ENCODE peak calls at places on chromosomes 3 and 15, in six cellular contexts. A is mucosa of descending colon; W is heart right ventricle; E is adrenal gland; I is naive thymus-derived CD4-positive, alpha-beta T cell; K is psoas muscle. D is an unnamed sample.
A peak's percentile ranks its signal among the peaks of the same experiment; 100 is the strongest.

GRCh38 chr3:100825574-100825973 is 116.3 kb downstream of the TFG start:
- DNase-seq in I (no peak), W (no peak), K (no peak), A (no peak), E (no peak), D (no peak)

GRCh38 chr3:115876860-115877646 is 253.7 kb downstream of the GAP43 start:
- DNase-seq in E (no peak), A (no peak), I (no peak), W (no peak), K (no peak), D (no peak)

GRCh38 chr3:152269423-152270144 is 855 bp downstream of the MBNL1 start:
- DNase-seq in I (peak; percentile 73), E (peak; percentile 81), K (no peak), W (no peak), A (peak; percentile 50), D (peak; percentile 85)

GRCh38 chr15:36501063-36501678 is 78.3 kb upstream of the CDIN1 start:
- DNase-seq in K (no peak), W (no peak), E (peak; percentile 55), A (no peak), I (peak; percentile 10), D (no peak)

GRCh38 chr15:64991536-64992135 is 1.9 kb upstream of the SPG21 start:
- DNase-seq in A (no peak), E (no peak), W (no peak), K (no peak), I (no peak), D (no peak)

GRCh38 chr15:53458736-53459135 is 300.7 kb downstream of the WDR72 start:
- DNase-seq in E (no peak), W (no peak), K (no peak), I (no peak), A (no peak), D (no peak)

GRCh38 chr15:29914441-29915053 is 92.3 kb upstream of the TJP1 start:
- DNase-seq in W (no peak), E (no peak), K (no peak), A (no peak), I (no peak), D (no peak)

GRCh38 chr15:56866798-56867197 is 51.6 kb upstream of the TCF12 start:
- DNase-seq in I (no peak), K (no peak), W (no peak), E (no peak), A (no peak), D (no peak)

GRCh38 chr3:117537949-117538348 is 828.4 kb downstream of the TUSC7 start:
- DNase-seq in I (no peak), E (no peak), A (no peak), W (no peak), K (no peak), D (no peak)

GRCh38 chr15:100631831-100632230 is 29.4 kb downstream of the ASB7 start:
- DNase-seq in A (no peak), I (no peak), K (no peak), W (no peak), E (no peak), D (no peak)

GRCh38 chr3:47428585-47429145 is 47.1 kb downstream of the SCAP start:
- DNase-seq in I (no peak), W (no peak), K (no peak), A (no peak), E (peak; percentile 37), D (no peak)

GRCh38 chr15:62816342-62817059 is 226.0 kb upstream of the TPM1 start:
- DNase-seq in K (no peak), W (no peak), E (no peak), A (no peak), I (no peak), D (no peak)

GRCh38 chr3:159629329-159630084 is 359.1 kb upstream of the IL12A start:
- DNase-seq in W (no peak), E (no peak), A (no peak), I (no peak), K (no peak), D (no peak)

GRCh38 chr15:49815937-49816336 is 195.1 kb downstream of the DTWD1 start:
- DNase-seq in I (no peak), K (no peak), A (no peak), W (no peak), E (no peak), D (no peak)

GRCh38 chr15:33022629-33023028 is 171.9 kb downstream of the FMN1 start:
- DNase-seq in K (peak; percentile 82), I (no peak), A (peak; percentile 55), W (peak; percentile 77), E (no peak), D (no peak)

GRCh38 chr3:195690951-195691350 is 29.8 kb upstream of the MUC20 start:
- DNase-seq in E (no peak), I (no peak), W (no peak), A (no peak), K (no peak), D (no peak)

GRCh38 chr15:32994810-32995424 is 199.6 kb downstream of the FMN1 start:
- DNase-seq in W (no peak), K (no peak), I (no peak), E (no peak), A (no peak), D (no peak)

GRCh38 chr3:27141668-27142067 is 227.5 kb downstream of the NEK10 start:
- DNase-seq in W (no peak), K (no peak), I (no peak), A (no peak), E (no peak), D (no peak)

GRCh38 chr3:153146191-153147053 is 15.6 kb upstream of the RAP2B start:
- DNase-seq in K (no peak), W (no peak), I (no peak), A (no peak), E (no peak), D (no peak)

GRCh38 chr3:52536369-52537164 is at the start of gene UQCC5:
- DNase-seq in I (peak; percentile 93), W (peak; percentile 98), A (peak; percentile 98), E (peak; percentile 98), K (peak; percentile 98), D (peak; percentile 98)

GRCh38 chr3:52534281-52535183 is 875 bp upstream of the NT5DC2 start:
- DNase-seq in A (peak; percentile 49), W (peak; percentile 30), K (no peak), I (no peak), E (peak; percentile 36), D (no peak)

GRCh38 chr3:52536112-52536368 is 365 bp upstream of the UQCC5 start:
- DNase-seq in E (no peak), A (no peak), K (no peak), I (no peak), W (no peak), D (no peak)

GRCh38 chr3:52537165-52537635 is 795 bp downstream of the UQCC5 start:
- DNase-seq in I (no peak), A (no peak), K (no peak), W (no peak), E (no peak), D (no peak)

DNA sequence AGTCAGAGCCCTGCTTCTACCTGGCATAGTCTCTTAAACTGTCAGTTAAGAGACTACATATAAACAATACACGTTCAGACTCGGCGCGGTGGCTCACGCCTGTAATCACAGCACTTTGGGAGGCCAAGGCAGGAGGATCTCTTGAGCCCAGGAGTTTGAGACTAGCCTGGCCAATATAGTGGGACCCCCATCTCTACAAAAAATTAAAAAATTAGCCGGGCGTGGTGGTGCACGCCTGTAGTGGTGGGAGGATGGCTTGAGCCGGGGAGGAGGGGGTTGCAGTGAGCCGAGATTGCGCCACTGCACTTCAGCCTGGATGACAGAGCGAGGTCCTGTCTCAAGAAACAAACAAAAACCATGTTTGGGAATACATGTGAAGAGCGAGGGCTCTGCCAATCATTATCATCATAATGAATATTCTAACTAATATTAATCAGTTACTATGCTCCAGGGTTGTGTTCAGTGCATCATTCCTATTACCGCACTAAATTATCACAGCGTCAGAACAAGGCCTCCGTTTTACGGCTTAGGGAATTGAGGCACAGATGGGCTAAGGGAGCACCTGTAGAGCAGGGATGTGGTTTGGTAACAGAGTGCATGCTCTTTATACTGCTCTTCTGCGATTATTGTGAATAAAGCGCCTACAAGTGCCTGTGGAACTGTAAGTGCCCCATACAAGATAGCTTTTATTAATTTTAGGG is 844 bp upstream of the UQCC5 start:
- DNase-seq in I (no peak), W (no peak), K (no peak), E (peak; percentile 17), A (peak; percentile 25), D (no peak)
- H3K4me1 ChIP-seq in I (peaks cover 30% of the 10 kb centered on the region), W (peaks cover 53% of the 10 kb centered on the region), K (peaks cover 33% of the 10 kb centered on the region), E (peaks cover 34% of the 10 kb centered on the region), A (peaks cover 31% of the 10 kb centered on the region), D (peaks cover 46% of the 10 kb centered on the region)

GRCh38 chr15:41935566-41936020 is 36.8 kb downstream of the EHD4 start:
- DNase-seq in K (no peak), E (no peak), W (no peak), A (no peak), I (no peak), D (no peak)

GRCh38 chr15:41936155-41936554 is 36.2 kb downstream of the EHD4 start:
- DNase-seq in W (no peak), K (no peak), E (no peak), I (no peak), A (no peak), D (no peak)

GRCh38 chr15:41933771-41934170 is 38.6 kb downstream of the EHD4 start:
- DNase-seq in A (peak; percentile 56), W (no peak), K (no peak), I (no peak), E (no peak), D (no peak)

GRCh38 chr15:41932939-41933725 is 39.2 kb downstream of the EHD4 start:
- DNase-seq in I (no peak), W (no peak), E (no peak), A (no peak), K (no peak), D (no peak)

DNA sequence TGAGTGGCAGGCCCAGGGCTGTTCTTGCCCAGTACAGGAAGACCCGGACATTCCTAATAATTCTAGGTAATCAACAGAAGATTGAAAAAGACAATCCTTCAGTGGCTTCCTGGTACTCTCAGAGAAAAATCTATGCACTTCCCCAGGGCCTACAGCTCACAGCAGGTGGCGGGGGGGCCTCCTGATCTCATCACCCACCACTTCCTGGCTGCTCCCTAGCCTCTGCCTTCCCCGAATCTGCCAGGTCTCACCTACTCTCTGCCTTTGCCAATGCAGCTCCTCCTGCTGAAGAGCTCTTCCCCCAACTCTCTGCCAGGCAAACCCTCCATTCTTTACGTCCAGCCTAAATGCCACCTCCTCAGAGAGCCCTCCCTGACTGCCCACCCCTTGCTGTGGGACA is 37.5 kb downstream of the EHD4 start:
- DNase-seq in E (no peak), K (no peak), A (peak; percentile 58), I (peak; percentile 71), W (no peak), D (peak; percentile 76)
- H3K4me1 ChIP-seq in E (peaks cover 6% of the 10 kb centered on the region), K (peaks cover 35% of the 10 kb centered on the region), A (peaks cover 41% of the 10 kb centered on the region), I (peaks cover 53% of the 10 kb centered on the region), W (peaks cover 91% of the 10 kb centered on the region), D (peaks cover 63% of the 10 kb centered on the region)

DNA sequence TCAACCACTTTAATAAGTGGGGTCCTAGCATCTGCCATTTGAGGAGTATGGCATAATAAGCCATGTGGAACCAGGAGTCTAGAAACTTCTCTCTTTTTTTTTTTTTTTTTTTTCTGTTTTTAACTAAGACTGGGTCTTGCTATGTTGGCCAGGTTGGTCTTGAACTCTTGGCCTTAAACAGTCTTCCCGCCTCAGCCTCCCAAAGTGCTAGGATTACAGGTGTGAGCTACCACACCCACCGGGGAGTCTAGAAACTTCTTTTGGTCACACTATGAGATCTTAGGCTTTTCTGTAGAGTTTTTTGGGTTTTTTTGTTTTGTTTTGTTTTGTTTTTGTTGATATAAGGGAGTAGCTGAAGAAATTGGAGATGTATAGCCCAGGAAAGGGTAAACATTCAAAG is 52.9 kb downstream of the ZBTB38 start:
- DNase-seq in E (no peak), I (no peak), A (no peak), K (no peak), W (no peak), D (no peak)
- H3K4me1 ChIP-seq in E (peaks cover 8% of the 10 kb centered on the region), I (no peaks in the 10 kb centered on the region), A (peaks cover 13% of the 10 kb centered on the region), K (peaks cover 13% of the 10 kb centered on the region), W (peaks cover 93% of the 10 kb centered on the region), D (peaks cover 14% of the 10 kb centered on the region)

GRCh38 chr3:11556234-11556633 is 87.5 kb downstream of the VGLL4 start:
- DNase-seq in I (no peak), K (no peak), A (peak; percentile 31), W (no peak), E (no peak), D (no peak)
- H3K4me1 ChIP-seq in I (no peaks in the 10 kb centered on the region), K (peaks cover 73% of the 10 kb centered on the region), A (peaks cover 10% of the 10 kb centered on the region), W (peaks cover 79% of the 10 kb centered on the region), E (peaks cover 5% of the 10 kb centered on the region), D (no peaks in the 10 kb centered on the region)

D was measured in CD4-positive, alpha-beta memory T cell.